ENCODE peak calls at places on chromosome 10, in four cellular contexts. O is CD8-positive, alpha-beta T cell; A is cardiac fibroblast; F is epithelial cell of esophagus. D is an unnamed sample.

GRCh38 chr10:79445217-79445707 is at the start of gene ZCCHC24:
- DNase-seq in O (no peak), A (no peak), F (peak; percentile 66), D (no peak)

GRCh38 chr10:76621886-76622620 is 1015.6 kb downstream of the KCNMA1 start:
- DNase-seq in O (no peak), A (no peak), F (no peak), D (no peak)

GRCh38 chr10:60155945-60156683 is 233.6 kb downstream of the ANK3 start:
- DNase-seq in O (no peak), A (no peak), F (no peak), D (no peak)

GRCh38 chr10:128150045-128150493 is 23.8 kb upstream of the MKI67 start:
- DNase-seq in O (peak; percentile 80), A (peak; percentile 68), F (peak; percentile 78), D (peak; percentile 72)

GRCh38 chr10:45673074-45673628 is 579 bp upstream of the ZFAND4 start:
- DNase-seq in O (no peak), A (peak; percentile 16), F (peak; percentile 17), D (no peak)

GRCh38 chr10:80414126-80414898 is 6.0 kb downstream of the PRXL2A start:
- DNase-seq in O (no peak), A (no peak), F (no peak), D (no peak)

GRCh38 chr10:65911431-65911830 is 1014.4 kb upstream of the LRRTM3 start:
- DNase-seq in O (no peak), A (no peak), F (no peak), D (no peak)

GRCh38 chr10:73639286-73639685 is 2.0 kb downstream of the MYOZ1 start:
- DNase-seq in O (no peak), A (no peak), F (no peak), D (no peak)

GRCh38 chr10:63825766-63826165 is 304.6 kb downstream of the REEP3 start:
- DNase-seq in O (no peak), A (no peak), F (no peak), D (no peak)

GRCh38 chr10:127889605-127890195 is 3.0 kb downstream of the CLRN3 start:
- DNase-seq in O (no peak), A (peak; percentile 55), F (peak; percentile 64), D (no peak)

GRCh38 chr10:100146875-100147665 is 38.8 kb downstream of the ERLIN1 start:
- DNase-seq in O (no peak), A (peak; percentile 20), F (peak; percentile 49), D (no peak)

GRCh38 chr10:75029420-75029819 is 82.0 kb upstream of the SAMD8 start:
- DNase-seq in O (no peak), A (no peak), F (no peak), D (no peak)

DNA sequence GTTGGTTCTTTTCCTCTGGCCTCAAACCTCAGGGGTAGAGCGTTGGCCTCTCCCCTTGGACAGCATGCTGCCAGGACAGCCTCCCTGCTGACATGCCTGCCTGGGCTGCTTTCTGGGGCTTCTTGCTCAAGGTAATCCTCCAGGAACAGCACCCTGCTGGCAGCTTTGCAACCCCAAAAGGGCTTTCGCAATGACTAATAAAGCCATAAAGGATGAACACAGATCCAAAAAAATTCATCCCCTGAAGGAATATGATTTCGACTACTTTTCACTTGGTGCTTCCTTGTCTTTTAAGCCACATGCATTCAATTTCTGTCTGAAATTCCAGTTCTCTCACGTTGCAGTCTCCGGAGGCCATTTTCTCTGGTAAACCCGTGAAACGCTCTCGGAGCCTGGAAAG is 15.1 kb upstream of the SH3PXD2A start:
- DNase-seq in O (no peak), A (peak; percentile 38), F (peak; percentile 96), D (no peak)
- TF ChIP-seq CTCF in O (no peak), A (peak; percentile 4), F (peak; percentile 45), D (no peak)

DNA sequence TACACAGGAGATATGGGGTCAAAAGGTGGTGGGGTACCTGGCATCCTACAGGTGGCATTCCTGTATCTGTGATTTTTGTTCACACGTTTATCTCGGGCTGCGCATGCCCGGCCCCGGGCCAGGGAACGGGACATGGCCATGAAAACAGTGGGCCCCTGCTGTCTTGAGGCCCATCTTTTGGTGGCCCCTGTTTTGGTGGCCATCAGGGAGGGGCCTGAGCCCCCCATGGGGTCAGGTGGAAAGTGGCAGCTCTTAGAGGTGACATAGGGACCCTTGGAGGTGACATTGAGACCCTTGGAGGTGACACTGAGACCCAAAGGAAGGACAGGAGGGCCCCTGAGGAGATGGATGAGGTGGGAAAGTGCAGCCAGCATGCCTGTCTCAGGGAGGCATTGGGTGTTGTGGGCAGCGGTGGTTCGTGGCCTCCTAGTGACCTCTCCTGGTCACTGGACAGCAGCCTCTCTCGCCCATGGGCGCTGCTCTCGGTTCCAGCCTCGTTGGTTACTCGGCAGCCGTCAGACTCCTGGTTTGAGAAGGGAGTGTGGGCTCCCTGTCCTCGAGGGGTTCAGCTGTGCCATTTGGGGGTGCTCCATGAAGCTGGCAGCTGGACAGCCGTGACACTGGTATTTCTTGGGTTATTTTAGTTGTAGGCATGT is 39.9 kb downstream of the INPP5A start:
- DNase-seq in O (no peak), A (peak; percentile 12), F (no peak), D (no peak)
- TF ChIP-seq CTCF in O (no peak), A (no peak), F (no peak), D (no peak)

DNA sequence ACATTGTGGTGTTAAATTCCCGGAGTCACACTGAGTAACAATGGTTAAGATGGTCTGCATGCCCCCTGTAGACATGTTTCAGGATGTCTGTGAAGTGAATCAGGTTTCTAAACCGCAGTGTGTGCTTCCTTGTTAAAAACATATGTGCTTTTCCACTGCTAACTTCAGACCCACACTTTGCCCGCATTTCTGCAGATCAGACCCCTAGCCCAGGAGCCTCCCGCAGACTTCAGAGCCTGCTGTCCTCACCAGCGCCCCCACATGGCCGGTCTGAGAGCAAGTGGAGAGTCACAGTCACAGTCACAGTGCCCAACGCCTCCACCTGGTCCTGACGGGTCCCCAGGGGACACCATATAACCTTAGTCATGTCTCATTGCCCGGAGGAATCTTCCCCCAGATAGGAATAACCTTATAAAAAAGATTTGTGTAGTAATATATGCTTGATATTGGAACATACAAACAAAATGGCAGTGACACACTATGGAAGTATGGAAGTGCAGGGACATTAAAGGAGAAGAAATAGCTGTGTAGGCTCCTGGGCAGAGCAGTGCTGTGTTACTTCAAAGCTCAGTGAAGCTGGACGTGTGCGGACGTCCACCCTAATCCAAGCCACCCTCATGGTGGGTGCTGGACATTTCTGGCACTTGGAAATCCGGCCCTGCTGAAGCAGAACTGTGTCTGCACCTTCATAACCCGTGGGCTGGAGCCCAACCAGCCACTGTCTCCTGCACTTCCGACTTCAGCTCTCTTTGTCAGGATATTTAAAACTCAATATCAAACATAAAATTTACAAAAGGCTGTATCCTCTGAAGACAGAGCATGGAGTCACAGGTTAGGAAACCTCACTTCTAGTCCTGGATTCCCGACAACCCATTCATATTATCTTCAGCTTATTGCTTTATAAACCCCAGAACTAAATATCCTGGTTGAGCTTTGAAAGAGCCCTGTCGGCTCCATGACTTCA is 29.0 kb downstream of the GSTO2 start:
- DNase-seq in O (peak; percentile 47), A (no peak), F (no peak), D (no peak)
- TF ChIP-seq CTCF in O (peak; percentile 30), A (peak; percentile 73), F (peak; percentile 54), D (no peak)

DNA sequence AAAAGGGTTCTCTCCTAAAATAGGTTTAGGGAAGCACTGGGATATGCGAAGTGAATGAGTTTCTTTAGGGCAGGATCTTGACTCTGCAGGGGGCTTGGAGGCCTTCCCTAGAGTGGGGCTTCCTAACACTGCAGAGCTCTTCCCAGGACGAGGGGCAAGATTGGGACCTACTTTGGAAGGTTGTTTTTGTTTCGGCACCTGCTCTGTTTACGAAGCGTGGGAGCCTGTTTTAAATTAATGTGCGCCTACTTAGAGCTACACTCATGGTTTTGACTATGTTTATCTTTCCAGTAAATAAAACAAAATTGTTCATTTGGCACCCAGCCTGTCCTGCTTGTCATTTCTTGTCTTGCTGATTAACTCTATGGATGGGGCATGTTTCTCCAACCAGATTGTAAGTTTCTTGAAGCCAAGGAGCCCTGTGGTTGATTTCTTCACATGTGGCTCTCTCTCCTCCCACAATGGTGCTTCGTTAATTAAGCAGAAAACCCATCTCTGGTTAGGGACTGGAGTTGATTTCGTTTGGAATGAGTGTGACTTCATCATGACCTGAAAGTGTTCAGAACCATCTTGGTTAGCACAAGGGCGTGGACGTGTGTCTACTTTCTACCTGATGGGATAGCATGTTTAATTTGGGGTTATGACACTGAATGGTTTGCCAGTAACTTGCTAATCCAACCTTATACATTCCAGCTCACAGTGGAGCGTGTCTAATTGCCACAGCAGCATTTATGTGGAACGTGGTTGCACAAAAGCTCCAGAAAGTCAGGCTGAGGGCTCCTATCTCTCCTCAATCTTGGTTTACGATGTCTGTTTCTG is 98.1 kb downstream of the TCF7L2 start:
- DNase-seq in O (no peak), A (no peak), F (peak; percentile 79), D (no peak)
- TF ChIP-seq CTCF in O (no peak), A (no peak), F (no peak), D (no peak)

GRCh38 chr10:81847675-81848074 is 27.3 kb upstream of the NRG3 start:
- DNase-seq in O (no peak), A (no peak), F (no peak), D (no peak)

GRCh38 chr10:81838950-81839349 is 36.0 kb upstream of the NRG3 start:
- DNase-seq in O (no peak), A (no peak), F (peak; percentile 1), D (no peak)

GRCh38 chr10:81848931-81849330 is 26.1 kb upstream of the NRG3 start:
- DNase-seq in O (no peak), A (no peak), F (no peak), D (no peak)

GRCh38 chr10:81848514-81848913 is 26.5 kb upstream of the NRG3 start:
- DNase-seq in O (no peak), A (no peak), F (no peak), D (no peak)

DNA sequence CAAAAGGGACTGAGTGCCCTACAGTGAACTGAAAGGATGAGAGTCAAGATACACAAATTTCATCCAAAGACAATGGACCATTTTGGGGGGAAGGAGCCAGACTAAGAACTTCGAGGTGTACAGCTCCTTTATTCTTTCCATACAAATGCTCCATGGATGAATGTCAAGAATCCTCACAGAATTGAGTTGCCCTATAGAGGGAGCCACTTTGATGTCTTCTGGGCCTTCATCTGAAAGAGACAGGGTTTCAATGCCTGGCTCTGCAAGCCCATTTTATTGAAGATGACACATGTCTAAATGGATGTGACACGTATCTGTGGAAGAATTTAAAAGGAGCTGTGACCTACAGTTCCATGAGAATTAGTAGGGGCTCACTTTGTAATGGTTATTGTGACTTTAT is 32.0 kb upstream of the NRG3 start:
- DNase-seq in O (no peak), A (no peak), F (no peak), D (no peak)
- TF ChIP-seq CTCF in O (no peak), A (no peak), F (no peak), D (no peak)

GRCh38 chr10:119103687-119104652 is at the start of gene DENND10:
- DNase-seq in O (peak; percentile 79), A (peak; percentile 91), F (peak; percentile 89), D (peak; percentile 69)
- TF ChIP-seq CTCF in O (no peak), A (no peak), F (no peak), D (no peak)

GRCh38 chr10:25068152-25069058 is 52.0 kb downstream of the THNSL1 start:
- DNase-seq in O (no peak), A (peak; percentile 20), F (peak; percentile 100), D (no peak)
- TF ChIP-seq CTCF in O (no peak), A (no peak), F (no peak), D (no peak)